ENCODE peak calls at places on chromosomes 1 and 21, in ten cellular contexts. C, I, V, F, K, N, L, X, A and R are unnamed samples.

GRCh38 chr1:248599396-248599795 is 1.9 kb upstream of the OR2T10 start:
- DNase-seq in F (no peak), I (no peak), N (no peak), V (no peak), X (no peak), A (no peak), K (no peak), C (no peak), L (no peak), R (no peak)

GRCh38 chr21:41767606-41768370 is 936 bp upstream of the RIPK4 start:
- DNase-seq in N (no peak), X (peak; percentile 51), I (no peak), L (no peak), A (no peak), K (peak; percentile 34), V (no peak), F (peak; percentile 77), C (peak; percentile 58), R (peak; percentile 43)

GRCh38 chr1:111227875-111228747 is 598 bp downstream of the CHI3L2 start:
- DNase-seq in X (no peak), A (peak; percentile 60), F (no peak), K (no peak), C (no peak), N (no peak), V (no peak), I (peak; percentile 32), L (peak; percentile 37), R (no peak)

GRCh38 chr1:6962390-6962955 is 177.2 kb downstream of the CAMTA1 start:
- DNase-seq in C (peak; percentile 99), X (peak; percentile 93), F (peak; percentile 99), L (no peak), N (peak; percentile 27), A (no peak), I (peak; percentile 3), K (peak; percentile 74), V (peak; percentile 94), R (peak; percentile 54)

GRCh38 chr1:8040586-8040985 is 14.5 kb upstream of the ERRFI1 start:
- DNase-seq in X (no peak), L (peak; percentile 88), C (no peak), I (peak; percentile 73), N (no peak), A (peak; percentile 90), F (no peak), V (no peak), K (no peak), R (no peak)

GRCh38 chr1:205458777-205459566 is 3.1 kb upstream of the BLACAT1 start:
- DNase-seq in C (peak; percentile 79), I (peak; percentile 72), X (peak; percentile 80), L (no peak), K (no peak), N (no peak), F (peak; percentile 85), A (no peak), V (no peak), R (no peak)

GRCh38 chr1:34166191-34167090 is 1.4 kb upstream of the CSMD2 start:
- DNase-seq in A (no peak), F (peak; percentile 95), V (peak; percentile 52), X (peak; percentile 16), L (no peak), I (no peak), K (no peak), C (peak; percentile 80), N (no peak), R (no peak)

GRCh38 chr1:23801338-23801748 is 789 bp upstream of the GALE start:
- DNase-seq in I (no peak), L (no peak), F (peak; percentile 60), C (peak; percentile 35), A (no peak), N (no peak), K (no peak), X (no peak), V (no peak), R (no peak)

GRCh38 chr1:15323351-15323988 is 76.4 kb downstream of the FHAD1 start:
- DNase-seq in L (no peak), V (peak; percentile 81), A (peak; percentile 46), C (peak; percentile 80), K (peak; percentile 84), F (peak; percentile 83), I (peak; percentile 63), N (no peak), X (peak; percentile 70), R (peak; percentile 84)

GRCh38 chr1:220407101-220407683 is 120.7 kb upstream of the MARK1 start:
- DNase-seq in L (no peak), K (no peak), A (no peak), C (no peak), N (no peak), I (no peak), F (no peak), V (no peak), X (no peak), R (no peak)

GRCh38 chr1:225879521-225880209 is 2.5 kb downstream of the TMEM63A start:
- DNase-seq in V (no peak), A (no peak), F (no peak), C (no peak), K (no peak), I (peak; percentile 75), X (no peak), L (no peak), N (no peak), R (no peak)

GRCh38 chr1:240115831-240116230 is 24.1 kb downstream of the FMN2 start:
- DNase-seq in I (no peak), K (no peak), A (no peak), V (no peak), C (no peak), L (no peak), F (peak; percentile 28), X (no peak), N (no peak), R (no peak)

GRCh38 chr1:176893625-176894352 is 270.7 kb downstream of the ASTN1 start:
- DNase-seq in I (no peak), N (no peak), C (no peak), X (no peak), K (no peak), A (no peak), L (no peak), V (no peak), F (no peak), R (no peak)

GRCh38 chr1:17016317-17016661 is 4.6 kb upstream of the ATP13A2 start:
- DNase-seq in V (no peak), F (peak; percentile 24), N (no peak), C (no peak), K (no peak), I (no peak), X (no peak), A (no peak), L (no peak), R (no peak)

GRCh38 chr1:156669794-156670193 is 7.4 kb downstream of the NES start:
- DNase-seq in V (no peak), F (no peak), A (no peak), I (no peak), C (no peak), N (no peak), L (no peak), K (no peak), X (no peak), R (no peak)

GRCh38 chr1:23118957-23119792 is 49.5 kb downstream of the LUZP1 start:
- DNase-seq in X (no peak), V (no peak), C (no peak), F (no peak), N (no peak), L (no peak), A (no peak), K (no peak), I (no peak), R (no peak)

GRCh38 chr21:21205604-21206003 is 207.4 kb downstream of the NCAM2 start:
- DNase-seq in V (no peak), F (no peak), K (no peak), A (no peak), N (no peak), L (no peak), X (no peak), I (no peak), C (no peak), R (no peak)

GRCh38 chr1:226403522-226404034 is 4.3 kb downstream of the PARP1 start:
- DNase-seq in I (peak; percentile 33), K (no peak), A (no peak), N (no peak), C (peak; percentile 32), V (peak; percentile 36), X (peak; percentile 12), L (no peak), F (peak; percentile 43), R (no peak)

GRCh38 chr1:209427277-209427676 is 156.2 kb upstream of the CAMK1G start:
- DNase-seq in F (no peak), N (no peak), I (no peak), K (no peak), L (no peak), X (no peak), A (no peak), V (no peak), C (no peak), R (no peak)

GRCh38 chr1:119742193-119742592 is 26.5 kb downstream of the HMGCS2 start:
- DNase-seq in F (no peak), A (peak; percentile 19), C (no peak), K (no peak), L (no peak), X (no peak), I (no peak), V (no peak), N (no peak), R (no peak)
- TF ChIP-seq CTCF in F (no peak), A (no peak), C (no peak), K (no peak), L (no peak), X (no peak), I (no peak), V (no peak), N (no peak), R (no peak)

GRCh38 chr1:46535063-46535462 is 16.4 kb downstream of the KNCN start:
- DNase-seq in V (peak; percentile 49), I (peak; percentile 72), K (no peak), A (no peak), F (peak; percentile 52), X (peak; percentile 58), N (no peak), C (no peak), L (no peak), R (peak; percentile 69)
- TF ChIP-seq CTCF in V (no peak), I (peak; percentile 71), K (peak; percentile 33), A (peak; percentile 51), F (peak; percentile 62), X (no peak), N (peak; percentile 71), C (no peak), L (peak; percentile 39), R (peak; percentile 51)

DNA sequence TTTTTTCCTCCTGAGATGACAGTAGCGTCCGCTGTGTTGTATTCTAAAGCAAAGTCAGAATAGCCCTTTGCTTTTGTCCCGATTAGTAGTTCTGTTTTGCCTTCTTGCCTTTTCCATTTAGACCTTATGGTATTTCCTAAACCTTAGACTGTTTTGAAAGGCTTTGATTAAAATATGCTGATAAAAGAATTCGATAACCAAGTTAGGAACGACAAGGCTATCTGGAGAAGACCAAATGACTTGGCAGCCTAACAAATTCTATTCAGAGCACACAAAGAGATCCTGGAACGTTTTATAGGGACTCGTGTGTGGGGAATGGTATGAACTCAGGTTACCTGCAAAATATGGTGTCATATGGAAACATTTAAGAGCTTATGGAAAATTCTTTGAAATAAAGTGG is 42.9 kb downstream of the NFIA start:
- DNase-seq in L (no peak), A (no peak), X (no peak), N (no peak), I (no peak), C (no peak), F (no peak), V (no peak), K (no peak), R (no peak)
- TF ChIP-seq CTCF in L (no peak), A (no peak), X (no peak), N (no peak), I (no peak), C (no peak), F (no peak), V (no peak), K (no peak), R (no peak)

GRCh38 chr1:216518844-216519627 is 95.8 kb upstream of the USH2A start:
- DNase-seq in V (no peak), X (no peak), F (no peak), A (no peak), I (no peak), C (no peak), N (no peak), L (no peak), K (no peak), R (no peak)
- TF ChIP-seq CTCF in V (no peak), X (no peak), F (no peak), A (no peak), I (no peak), C (no peak), N (no peak), L (no peak), K (no peak), R (no peak)